ENCODE peak calls at places on chromosomes 1 and 21, in five cellular contexts. One of them, this sample, is unnamed.

GRCh38 chr1:198495635-198496034 is 44.8 kb downstream of the ATP6V1G3 start:
- DNase-seq in activated T-helper 1 cell treated with Interleukin-2 at 50 U/mL for 16 hours: no peak
- DNase-seq in T-cell: no peak
- DNase-seq in heart right ventricle: no peak
- DNase-seq in stimulated activated CD4-positive, alpha-beta T cell treated with anti-CD3 and anti-CD28 coated beads, TNF-alpha, amount 100 ng/mL, for 1 hour: no peak
- DNase-seq in this sample: no peak

GRCh38 chr1:6991271-6991670 is 206.0 kb downstream of the CAMTA1 start:
- DNase-seq in activated T-helper 1 cell treated with Interleukin-2 at 50 U/mL for 16 hours: no peak
- DNase-seq in T-cell: no peak
- DNase-seq in stimulated activated CD4-positive, alpha-beta T cell treated with anti-CD3 and anti-CD28 coated beads, TNF-alpha, amount 100 ng/mL, for 1 hour: no peak
- DNase-seq in heart right ventricle: no peak
- DNase-seq in this sample: no peak

GRCh38 chr1:222096883-222097282 is 355.0 kb upstream of the DUSP10 start:
- DNase-seq in heart right ventricle: no peak
- DNase-seq in stimulated activated CD4-positive, alpha-beta T cell treated with anti-CD3 and anti-CD28 coated beads, TNF-alpha, amount 100 ng/mL, for 1 hour: no peak
- DNase-seq in activated T-helper 1 cell treated with Interleukin-2 at 50 U/mL for 16 hours: no peak
- DNase-seq in T-cell: no peak
- DNase-seq in this sample: no peak

GRCh38 chr21:31498985-31499384 is 154.9 kb upstream of the TIAM1 start:
- DNase-seq in activated T-helper 1 cell treated with Interleukin-2 at 50 U/mL for 16 hours: no peak
- DNase-seq in heart right ventricle: no peak
- DNase-seq in stimulated activated CD4-positive, alpha-beta T cell treated with anti-CD3 and anti-CD28 coated beads, TNF-alpha, amount 100 ng/mL, for 1 hour: no peak
- DNase-seq in T-cell: no peak
- DNase-seq in this sample: no peak

GRCh38 chr1:172699111-172699510 is 40.2 kb downstream of the FASLG start:
- DNase-seq in T-cell: peak
- DNase-seq in stimulated activated CD4-positive, alpha-beta T cell treated with anti-CD3 and anti-CD28 coated beads, TNF-alpha, amount 100 ng/mL, for 1 hour: peak
- DNase-seq in heart right ventricle: no peak
- DNase-seq in activated T-helper 1 cell treated with Interleukin-2 at 50 U/mL for 16 hours: peak
- DNase-seq in this sample: no peak

GRCh38 chr1:41795205-41795762 is 123.4 kb downstream of the HIVEP3 start:
- DNase-seq in stimulated activated CD4-positive, alpha-beta T cell treated with anti-CD3 and anti-CD28 coated beads, TNF-alpha, amount 100 ng/mL, for 1 hour: no peak
- DNase-seq in T-cell: no peak
- DNase-seq in activated T-helper 1 cell treated with Interleukin-2 at 50 U/mL for 16 hours: no peak
- DNase-seq in heart right ventricle: no peak
- DNase-seq in this sample: no peak

GRCh38 chr1:63101336-63101735 is 221.0 kb upstream of the FOXD3 start:
- DNase-seq in T-cell: no peak
- DNase-seq in heart right ventricle: no peak
- DNase-seq in activated T-helper 1 cell treated with Interleukin-2 at 50 U/mL for 16 hours: no peak
- DNase-seq in stimulated activated CD4-positive, alpha-beta T cell treated with anti-CD3 and anti-CD28 coated beads, TNF-alpha, amount 100 ng/mL, for 1 hour: no peak
- DNase-seq in this sample: no peak

GRCh38 chr1:229004227-229004833 is 266.6 kb upstream of the RAB4A start:
- DNase-seq in T-cell: no peak
- DNase-seq in activated T-helper 1 cell treated with Interleukin-2 at 50 U/mL for 16 hours: no peak
- DNase-seq in stimulated activated CD4-positive, alpha-beta T cell treated with anti-CD3 and anti-CD28 coated beads, TNF-alpha, amount 100 ng/mL, for 1 hour: no peak
- DNase-seq in heart right ventricle: no peak
- DNase-seq in this sample: no peak

GRCh38 chr1:12585536-12585935 is 32.5 kb downstream of the DHRS3 start:
- DNase-seq in heart right ventricle: no peak
- DNase-seq in activated T-helper 1 cell treated with Interleukin-2 at 50 U/mL for 16 hours: no peak
- DNase-seq in stimulated activated CD4-positive, alpha-beta T cell treated with anti-CD3 and anti-CD28 coated beads, TNF-alpha, amount 100 ng/mL, for 1 hour: no peak
- DNase-seq in T-cell: no peak
- DNase-seq in this sample: no peak

GRCh38 chr21:34544032-34544496 is 32.1 kb upstream of the KCNE1 start:
- DNase-seq in activated T-helper 1 cell treated with Interleukin-2 at 50 U/mL for 16 hours: no peak
- DNase-seq in heart right ventricle: peak
- DNase-seq in T-cell: peak
- DNase-seq in stimulated activated CD4-positive, alpha-beta T cell treated with anti-CD3 and anti-CD28 coated beads, TNF-alpha, amount 100 ng/mL, for 1 hour: no peak
- DNase-seq in this sample: no peak

GRCh38 chr1:43525995-43526394 is 4.7 kb upstream of the PTPRF start:
- DNase-seq in stimulated activated CD4-positive, alpha-beta T cell treated with anti-CD3 and anti-CD28 coated beads, TNF-alpha, amount 100 ng/mL, for 1 hour: no peak
- DNase-seq in heart right ventricle: no peak
- DNase-seq in activated T-helper 1 cell treated with Interleukin-2 at 50 U/mL for 16 hours: no peak
- DNase-seq in T-cell: no peak
- DNase-seq in this sample: peak

GRCh38 chr1:89050649-89051033 is 14.4 kb downstream of the GBP1 start:
- DNase-seq in heart right ventricle: no peak
- DNase-seq in T-cell: no peak
- DNase-seq in stimulated activated CD4-positive, alpha-beta T cell treated with anti-CD3 and anti-CD28 coated beads, TNF-alpha, amount 100 ng/mL, for 1 hour: no peak
- DNase-seq in activated T-helper 1 cell treated with Interleukin-2 at 50 U/mL for 16 hours: no peak
- DNase-seq in this sample: no peak

GRCh38 chr1:156483397-156483796 is 17.2 kb downstream of the MEF2D start:
- DNase-seq in stimulated activated CD4-positive, alpha-beta T cell treated with anti-CD3 and anti-CD28 coated beads, TNF-alpha, amount 100 ng/mL, for 1 hour: no peak
- DNase-seq in activated T-helper 1 cell treated with Interleukin-2 at 50 U/mL for 16 hours: no peak
- DNase-seq in heart right ventricle: no peak
- DNase-seq in T-cell: no peak
- DNase-seq in this sample: no peak

GRCh38 chr21:14452031-14452778 is 69.3 kb upstream of the HSPA13 start:
- DNase-seq in T-cell: no peak
- DNase-seq in stimulated activated CD4-positive, alpha-beta T cell treated with anti-CD3 and anti-CD28 coated beads, TNF-alpha, amount 100 ng/mL, for 1 hour: no peak
- DNase-seq in heart right ventricle: no peak
- DNase-seq in activated T-helper 1 cell treated with Interleukin-2 at 50 U/mL for 16 hours: no peak
- DNase-seq in this sample: no peak

GRCh38 chr1:109161836-109162606 is 48.1 kb downstream of the ELAPOR1 start:
- DNase-seq in stimulated activated CD4-positive, alpha-beta T cell treated with anti-CD3 and anti-CD28 coated beads, TNF-alpha, amount 100 ng/mL, for 1 hour: no peak
- DNase-seq in activated T-helper 1 cell treated with Interleukin-2 at 50 U/mL for 16 hours: no peak
- DNase-seq in heart right ventricle: no peak
- DNase-seq in T-cell: no peak
- DNase-seq in this sample: peak

GRCh38 chr1:181514298-181515290 is 31.3 kb downstream of the CACNA1E start:
- DNase-seq in stimulated activated CD4-positive, alpha-beta T cell treated with anti-CD3 and anti-CD28 coated beads, TNF-alpha, amount 100 ng/mL, for 1 hour: no peak
- DNase-seq in T-cell: no peak
- DNase-seq in heart right ventricle: no peak
- DNase-seq in activated T-helper 1 cell treated with Interleukin-2 at 50 U/mL for 16 hours: no peak
- DNase-seq in this sample: no peak

GRCh38 chr21:46585191-46585953 is 19.5 kb downstream of the S100B start:
- DNase-seq in T-cell: no peak
- DNase-seq in activated T-helper 1 cell treated with Interleukin-2 at 50 U/mL for 16 hours: no peak
- DNase-seq in heart right ventricle: no peak
- DNase-seq in stimulated activated CD4-positive, alpha-beta T cell treated with anti-CD3 and anti-CD28 coated beads, TNF-alpha, amount 100 ng/mL, for 1 hour: no peak
- DNase-seq in this sample: no peak

GRCh38 chr1:226948996-226949395 is 8.9 kb downstream of the COQ8A start:
- DNase-seq in heart right ventricle: no peak
- DNase-seq in stimulated activated CD4-positive, alpha-beta T cell treated with anti-CD3 and anti-CD28 coated beads, TNF-alpha, amount 100 ng/mL, for 1 hour: no peak
- DNase-seq in activated T-helper 1 cell treated with Interleukin-2 at 50 U/mL for 16 hours: no peak
- DNase-seq in T-cell: no peak
- DNase-seq in this sample: no peak

GRCh38 chr1:205950280-205950679 is 7.0 kb upstream of the SLC26A9 start:
- DNase-seq in activated T-helper 1 cell treated with Interleukin-2 at 50 U/mL for 16 hours: no peak
- DNase-seq in T-cell: no peak
- DNase-seq in heart right ventricle: no peak
- DNase-seq in stimulated activated CD4-positive, alpha-beta T cell treated with anti-CD3 and anti-CD28 coated beads, TNF-alpha, amount 100 ng/mL, for 1 hour: no peak
- DNase-seq in this sample: peak

GRCh38 chr1:213982814-213983588 is 4.8 kb upstream of the PROX1 start:
- DNase-seq in T-cell: no peak
- DNase-seq in heart right ventricle: no peak
- DNase-seq in activated T-helper 1 cell treated with Interleukin-2 at 50 U/mL for 16 hours: no peak
- DNase-seq in stimulated activated CD4-positive, alpha-beta T cell treated with anti-CD3 and anti-CD28 coated beads, TNF-alpha, amount 100 ng/mL, for 1 hour: no peak
- DNase-seq in this sample: no peak

GRCh38 chr1:171457412-171457811 is 27.9 kb upstream of the PRRC2C start:
- DNase-seq in T-cell: no peak
- DNase-seq in stimulated activated CD4-positive, alpha-beta T cell treated with anti-CD3 and anti-CD28 coated beads, TNF-alpha, amount 100 ng/mL, for 1 hour: no peak
- DNase-seq in activated T-helper 1 cell treated with Interleukin-2 at 50 U/mL for 16 hours: no peak
- DNase-seq in heart right ventricle: no peak
- DNase-seq in this sample: no peak

GRCh38 chr1:166153641-166154350 is 13.0 kb downstream of the FAM78B start:
- DNase-seq in activated T-helper 1 cell treated with Interleukin-2 at 50 U/mL for 16 hours: no peak
- DNase-seq in stimulated activated CD4-positive, alpha-beta T cell treated with anti-CD3 and anti-CD28 coated beads, TNF-alpha, amount 100 ng/mL, for 1 hour: no peak
- DNase-seq in T-cell: no peak
- DNase-seq in heart right ventricle: no peak
- DNase-seq in this sample: no peak

GRCh38 chr1:27149714-27150113 is 5.2 kb downstream of the SLC9A1 start:
- DNase-seq in stimulated activated CD4-positive, alpha-beta T cell treated with anti-CD3 and anti-CD28 coated beads, TNF-alpha, amount 100 ng/mL, for 1 hour: no peak
- DNase-seq in T-cell: no peak
- DNase-seq in heart right ventricle: no peak
- DNase-seq in activated T-helper 1 cell treated with Interleukin-2 at 50 U/mL for 16 hours: no peak
- DNase-seq in this sample: no peak